ENCODE peak calls at places on chromosome 18, in seven cellular contexts. G is NCI-H526, E is COR-L47, T is small intestine, F is T1000, H is frontal cortex, J is NCI-H2081. Z is an unnamed sample.

GRCh38 chr18:13570856-13571495 is 155.4 kb downstream of the FAM210A start:
- DNase-seq in T (no peak), F (no peak), G (no peak), J (no peak), E (no peak), H (no peak), Z (no peak)

GRCh38 chr18:48629730-48630324 is 91.0 kb downstream of the CTIF start:
- DNase-seq in F (peak), E (no peak), G (no peak), H (peak), J (no peak), T (no peak), Z (peak)

GRCh38 chr18:3851159-3851558 is 401.2 kb downstream of the TGIF1 start:
- DNase-seq in G (no peak), H (no peak), E (no peak), F (no peak), J (no peak), T (no peak), Z (no peak)

GRCh38 chr18:67517224-67517765 is 775 bp upstream of the DSEL start:
- DNase-seq in E (peak), T (no peak), G (peak), F (no peak), J (no peak), H (no peak), Z (no peak)

GRCh38 chr18:12248926-12249720 is 5.0 kb upstream of the CIDEA start:
- DNase-seq in T (no peak), E (no peak), H (no peak), G (no peak), J (no peak), F (no peak), Z (no peak)

GRCh38 chr18:67417864-67418523 is 98.5 kb downstream of the DSEL start:
- DNase-seq in H (peak), F (no peak), G (no peak), J (no peak), T (peak), E (no peak), Z (no peak)

GRCh38 chr18:36281941-36282340 is 15.6 kb upstream of the FHOD3 start:
- DNase-seq in H (no peak), F (no peak), G (no peak), J (no peak), E (peak), T (no peak), Z (no peak)

GRCh38 chr18:5463390-5463789 is 80.4 kb downstream of the EPB41L3 start:
- DNase-seq in E (no peak), J (no peak), G (no peak), T (peak), H (no peak), F (no peak), Z (peak)

GRCh38 chr18:61400714-61401113 is 67.5 kb downstream of the CDH20 start:
- DNase-seq in E (no peak), T (no peak), G (no peak), J (no peak), F (no peak), H (no peak), Z (peak)

GRCh38 chr18:11320981-11321380 is 171.6 kb upstream of the PIEZO2 start:
- DNase-seq in T (no peak), G (no peak), E (no peak), J (no peak), H (no peak), F (peak), Z (no peak)

GRCh38 chr18:36376361-36376760 is 78.8 kb downstream of the FHOD3 start:
- DNase-seq in G (no peak), F (no peak), J (no peak), H (no peak), T (no peak), E (no peak), Z (no peak)

GRCh38 chr18:67600781-67601180 is 84.3 kb upstream of the DSEL start:
- DNase-seq in F (no peak), G (no peak), E (no peak), T (no peak), J (no peak), H (no peak), Z (no peak)

GRCh38 chr18:76619342-76620315 is 124.6 kb upstream of the ZNF516 start:
- DNase-seq in G (peak), F (no peak), J (no peak), T (peak), H (peak), E (peak), Z (no peak)

GRCh38 chr18:3995476-3996102 is 459.5 kb downstream of the DLGAP1 start:
- DNase-seq in F (no peak), G (peak), J (peak), T (peak), H (no peak), E (peak), Z (no peak)

GRCh38 chr18:71209944-71210343 is 921.1 kb downstream of the SOCS6 start:
- DNase-seq in T (no peak), J (no peak), G (no peak), E (no peak), H (no peak), F (no peak), Z (no peak)

GRCh38 chr18:24176727-24177416 is 38.0 kb downstream of the CABYR start:
- DNase-seq in E (peak), G (no peak), T (peak), H (no peak), J (peak), F (no peak), Z (no peak)

GRCh38 chr18:35513181-35513932 is 15.6 kb upstream of the INO80C start:
- DNase-seq in G (no peak), T (no peak), J (no peak), E (no peak), H (no peak), F (peak), Z (peak)

GRCh38 chr18:62716679-62717058 is 1.3 kb downstream of the PHLPP1 start:
- DNase-seq in E (peak), G (peak), T (peak), J (peak), H (peak), F (no peak), Z (no peak)

GRCh38 chr18:46321954-46322353 is 217.8 kb downstream of the HAUS1 start:
- DNase-seq in E (no peak), T (no peak), G (no peak), H (no peak), J (no peak), F (no peak), Z (no peak)

GRCh38 chr18:11666831-11667230 is 22.2 kb upstream of the GNAL start:
- DNase-seq in E (no peak), G (no peak), T (no peak), J (no peak), H (no peak), F (no peak), Z (no peak)

GRCh38 chr18:12652861-12653401 is 5.0 kb downstream of the SPIRE1 start:
- DNase-seq in G (no peak), E (no peak), J (no peak), T (no peak), F (no peak), H (no peak), Z (no peak)

GRCh38 chr18:68454511-68455228 is 260.2 kb downstream of the TMX3 start:
- DNase-seq in H (no peak), T (no peak), E (no peak), F (no peak), G (no peak), J (no peak), Z (no peak)

GRCh38 chr18:59211629-59212028 is 8.3 kb upstream of the GRP start:
- DNase-seq in T (no peak), H (no peak), E (no peak), J (no peak), F (no peak), G (no peak), Z (no peak)

GRCh38 chr18:10085405-10085804 is 171.6 kb downstream of the VAPA start:
- DNase-seq in F (no peak), T (no peak), H (no peak), G (no peak), J (no peak), E (no peak), Z (no peak)

GRCh38 chr18:67615876-67616275 is 99.4 kb upstream of the DSEL start:
- DNase-seq in J (no peak), F (no peak), E (no peak), G (no peak), T (no peak), H (no peak), Z (no peak)

GRCh38 chr18:111292-112014 is 46.9 kb upstream of the USP14 start:
- DNase-seq in J (no peak), T (peak), H (peak), E (no peak), F (no peak), G (no peak), Z (no peak)

GRCh38 chr18:59908790-59909189 is 9.0 kb downstream of the PMAIP1 start:
- DNase-seq in E (no peak), G (no peak), F (no peak), J (no peak), T (no peak), H (no peak), Z (no peak)

GRCh38 chr18:78729099-78729467 is 250.5 kb upstream of the SALL3 start:
- DNase-seq in J (no peak), T (no peak), G (no peak), H (no peak), E (no peak), F (no peak), Z (no peak)

Z was measured in brain pericyte.